ENCODE peak calls at places on chromosomes 13 and 19, in five cellular contexts. One of them, this sample, is unnamed.

GRCh38 chr19:52637718-52638585 is at the start of gene ZNF83:
- DNase-seq in HAP-1: peak
- DNase-seq in adipocyte: peak
- DNase-seq in mucosa of descending colon: peak
- DNase-seq in psoas muscle: peak
- DNase-seq in this sample: peak

GRCh38 chr19:1491849-1492170 is 829 bp downstream of the REEP6 start:
- DNase-seq in HAP-1: no peak
- DNase-seq in adipocyte: no peak
- DNase-seq in mucosa of descending colon: no peak
- DNase-seq in psoas muscle: no peak
- DNase-seq in this sample: no peak

GRCh38 chr19:15640294-15640903 is at the start of gene CYP4F3:
- DNase-seq in HAP-1: peak
- DNase-seq in adipocyte: peak
- DNase-seq in mucosa of descending colon: peak
- DNase-seq in psoas muscle: no peak
- DNase-seq in this sample: no peak

GRCh38 chr19:33392341-33393285 is 19.1 kb downstream of the CEBPG start:
- DNase-seq in HAP-1: no peak
- DNase-seq in adipocyte: no peak
- DNase-seq in mucosa of descending colon: peak
- DNase-seq in psoas muscle: peak
- DNase-seq in this sample: no peak

GRCh38 chr13:46010148-46010547 is 42.4 kb downstream of the ZC3H13 start:
- DNase-seq in HAP-1: peak
- DNase-seq in adipocyte: no peak
- DNase-seq in mucosa of descending colon: no peak
- DNase-seq in psoas muscle: no peak
- DNase-seq in this sample: peak

GRCh38 chr13:45996631-45997030 is 55.9 kb downstream of the ZC3H13 start:
- DNase-seq in HAP-1: no peak
- DNase-seq in adipocyte: no peak
- DNase-seq in mucosa of descending colon: no peak
- DNase-seq in psoas muscle: no peak
- DNase-seq in this sample: no peak

GRCh38 chr19:55913643-55914268 is 18.4 kb downstream of the NLRP13 start:
- DNase-seq in HAP-1: no peak
- DNase-seq in adipocyte: no peak
- DNase-seq in mucosa of descending colon: no peak
- DNase-seq in psoas muscle: no peak
- DNase-seq in this sample: no peak

GRCh38 chr13:77729502-77730221 is 32.2 kb downstream of the SLAIN1 start:
- DNase-seq in HAP-1: peak
- DNase-seq in adipocyte: no peak
- DNase-seq in mucosa of descending colon: no peak
- DNase-seq in psoas muscle: no peak
- DNase-seq in this sample: no peak

GRCh38 chr19:50836543-50837195 is 3.3 kb upstream of the KLK15 start:
- DNase-seq in HAP-1: no peak
- DNase-seq in adipocyte: no peak
- DNase-seq in mucosa of descending colon: no peak
- DNase-seq in psoas muscle: peak
- DNase-seq in this sample: no peak

GRCh38 chr13:25692156-25692555 is 320.4 kb downstream of the ATP8A2 start:
- DNase-seq in HAP-1: no peak
- DNase-seq in adipocyte: peak
- DNase-seq in mucosa of descending colon: no peak
- DNase-seq in psoas muscle: no peak
- DNase-seq in this sample: no peak

GRCh38 chr19:8174706-8175105 is 25.3 kb upstream of the FBN3 start:
- DNase-seq in HAP-1: no peak
- DNase-seq in adipocyte: no peak
- DNase-seq in mucosa of descending colon: no peak
- DNase-seq in psoas muscle: no peak
- DNase-seq in this sample: no peak

GRCh38 chr13:77919351-77920294 is 992 bp upstream of the EDNRB start:
- DNase-seq in HAP-1: no peak
- DNase-seq in adipocyte: peak
- DNase-seq in mucosa of descending colon: peak
- DNase-seq in psoas muscle: peak
- DNase-seq in this sample: peak

GRCh38 chr13:104586010-104586746 is 1520.0 kb upstream of the SLC10A2 start:
- DNase-seq in HAP-1: no peak
- DNase-seq in adipocyte: peak
- DNase-seq in mucosa of descending colon: no peak
- DNase-seq in psoas muscle: no peak
- DNase-seq in this sample: peak

GRCh38 chr13:51557875-51558604 is 26.2 kb upstream of the WDFY2 start:
- DNase-seq in HAP-1: no peak
- DNase-seq in adipocyte: peak
- DNase-seq in mucosa of descending colon: no peak
- DNase-seq in psoas muscle: no peak
- DNase-seq in this sample: peak

GRCh38 chr13:20126460-20127262 is 34.2 kb downstream of the GJA3 start:
- DNase-seq in HAP-1: no peak
- DNase-seq in adipocyte: no peak
- DNase-seq in mucosa of descending colon: no peak
- DNase-seq in psoas muscle: no peak
- DNase-seq in this sample: no peak

GRCh38 chr19:28358604-28359003 is 854.3 kb downstream of the UQCRFS1 start:
- DNase-seq in HAP-1: no peak
- DNase-seq in adipocyte: no peak
- DNase-seq in mucosa of descending colon: no peak
- DNase-seq in psoas muscle: no peak
- DNase-seq in this sample: no peak

GRCh38 chr13:72788831-72789230 is 6.9 kb downstream of the PIBF1 start:
- DNase-seq in HAP-1: no peak
- DNase-seq in adipocyte: no peak
- DNase-seq in mucosa of descending colon: no peak
- DNase-seq in psoas muscle: no peak
- DNase-seq in this sample: no peak

GRCh38 chr13:52371736-52372247 is 34.2 kb downstream of the THSD1 start:
- DNase-seq in HAP-1: peak
- DNase-seq in adipocyte: no peak
- DNase-seq in mucosa of descending colon: no peak
- DNase-seq in psoas muscle: no peak
- DNase-seq in this sample: peak

DNA sequence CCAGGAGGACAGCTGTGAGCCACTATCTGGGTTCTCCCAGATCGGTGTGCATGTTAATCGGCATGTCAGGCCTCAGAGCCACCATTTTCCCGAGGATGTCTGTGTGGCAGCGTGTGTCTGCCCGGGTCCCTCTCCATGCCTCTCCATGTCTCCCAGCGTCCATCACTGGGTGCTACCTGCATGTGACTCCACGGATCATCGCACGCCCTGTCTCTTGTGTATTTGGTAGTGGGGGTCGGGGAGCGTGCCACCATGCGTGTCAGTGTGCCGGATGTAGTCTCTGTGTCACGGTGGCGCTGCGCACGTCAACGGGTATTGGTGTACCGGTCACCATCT is 5.9 kb downstream of the NFIX start:
- DNase-seq in HAP-1: no peak
- DNase-seq in adipocyte: no peak
- DNase-seq in mucosa of descending colon: peak
- DNase-seq in psoas muscle: no peak
- DNase-seq in this sample: no peak
- H3K4me3 ChIP-seq in HAP-1: no peak
- H3K4me3 ChIP-seq in adipocyte: peak
- H3K4me3 ChIP-seq in mucosa of descending colon: no peak
- H3K4me3 ChIP-seq in psoas muscle: peak
- H3K4me3 ChIP-seq in this sample: no peak

DNA sequence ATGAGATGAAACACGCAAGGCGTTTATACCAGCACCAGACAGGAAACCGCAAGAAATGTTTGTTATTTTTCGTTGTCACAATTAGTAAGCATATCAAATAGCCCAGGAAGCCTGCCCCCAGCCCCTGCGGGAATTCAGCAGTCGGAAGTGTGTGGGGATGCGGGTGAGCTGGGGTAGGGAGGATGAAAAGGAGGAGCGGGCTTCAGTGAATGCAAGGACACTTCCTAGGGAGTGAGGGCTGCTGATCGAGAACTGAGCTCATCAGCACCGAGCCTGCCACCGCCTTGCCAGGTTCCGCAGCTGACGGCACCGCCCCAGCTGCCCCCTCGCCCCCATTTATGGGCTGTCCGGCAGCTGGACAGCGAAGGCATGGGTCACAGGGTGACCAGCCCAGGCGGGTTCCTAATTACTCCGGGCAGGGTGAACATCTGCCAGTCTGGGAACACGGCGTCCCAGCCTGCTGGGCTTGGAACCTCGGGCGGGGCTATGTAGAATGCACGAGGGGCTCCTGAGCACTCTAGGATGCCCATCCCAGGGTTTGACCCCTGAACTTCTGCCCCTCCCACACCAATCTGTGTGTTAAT is 1.6 kb upstream of the BEST2 start:
- DNase-seq in HAP-1: no peak
- DNase-seq in adipocyte: peak
- DNase-seq in mucosa of descending colon: peak
- DNase-seq in psoas muscle: no peak
- DNase-seq in this sample: peak
- H3K4me3 ChIP-seq in HAP-1: no peak
- H3K4me3 ChIP-seq in adipocyte: no peak
- H3K4me3 ChIP-seq in mucosa of descending colon: no peak
- H3K4me3 ChIP-seq in psoas muscle: no peak
- H3K4me3 ChIP-seq in this sample: peak

DNA sequence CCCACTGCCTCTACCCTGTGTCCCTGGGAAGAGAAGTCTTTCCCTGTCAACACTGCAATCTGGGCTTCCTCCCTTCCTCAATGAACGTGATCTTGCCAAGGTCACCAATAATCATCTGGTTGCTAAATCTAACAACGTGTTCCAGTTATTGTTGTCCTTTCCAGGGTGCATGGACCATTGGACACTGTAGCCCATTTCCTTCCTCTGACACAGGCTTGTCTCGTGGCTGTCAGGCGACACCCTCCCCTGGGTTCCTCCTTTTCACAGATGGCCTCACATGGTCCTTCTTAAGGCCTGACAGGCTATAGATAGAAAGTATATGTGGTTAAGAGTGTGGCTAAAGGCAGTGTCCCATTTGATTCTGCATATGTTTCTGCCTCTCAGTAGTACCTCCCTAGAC is 67.7 kb upstream of the STARD13 start:
- DNase-seq in HAP-1: no peak
- DNase-seq in adipocyte: no peak
- DNase-seq in mucosa of descending colon: peak
- DNase-seq in psoas muscle: peak
- DNase-seq in this sample: no peak
- H3K4me3 ChIP-seq in HAP-1: no peak
- H3K4me3 ChIP-seq in adipocyte: no peak
- H3K4me3 ChIP-seq in mucosa of descending colon: no peak
- H3K4me3 ChIP-seq in psoas muscle: no peak
- H3K4me3 ChIP-seq in this sample: no peak

DNA sequence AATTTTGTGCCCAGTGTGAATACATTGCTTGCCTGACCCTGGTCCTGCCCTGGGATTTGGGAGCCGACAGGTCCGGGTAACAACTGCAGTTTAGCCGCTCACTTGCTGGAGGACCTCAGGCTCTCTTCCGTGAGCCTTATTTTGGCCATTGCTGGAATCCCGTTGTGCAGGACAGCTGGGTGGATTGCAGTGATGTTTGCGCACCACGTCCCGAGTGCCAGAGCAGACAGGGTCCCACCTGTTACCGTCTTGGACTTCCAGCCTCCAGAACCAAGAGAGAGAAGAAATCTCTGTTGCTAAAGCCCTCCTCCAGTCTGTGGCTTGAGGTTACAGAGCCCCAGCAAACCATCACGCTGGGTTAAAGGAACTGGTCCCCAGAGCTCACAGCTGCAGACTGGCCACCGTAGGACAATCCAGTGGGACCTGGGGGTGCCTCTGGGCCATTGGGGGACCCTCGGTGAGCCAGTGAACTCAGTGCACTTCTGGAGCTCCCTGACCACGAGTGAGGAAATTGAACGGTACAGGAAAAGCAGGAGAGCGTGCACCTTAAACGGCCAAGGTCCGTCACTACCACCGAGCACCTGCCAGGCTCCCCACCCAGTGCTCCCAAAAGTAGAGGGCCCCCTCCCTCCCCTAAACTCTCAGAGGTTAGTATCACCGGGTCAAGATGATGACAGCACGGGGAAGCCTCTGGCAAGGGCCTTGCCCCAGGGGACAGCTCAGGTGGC is 92.9 kb downstream of the GNG7 start:
- DNase-seq in HAP-1: no peak
- DNase-seq in adipocyte: no peak
- DNase-seq in mucosa of descending colon: peak
- DNase-seq in psoas muscle: no peak
- DNase-seq in this sample: no peak
- H3K4me3 ChIP-seq in HAP-1: no peak
- H3K4me3 ChIP-seq in adipocyte: no peak
- H3K4me3 ChIP-seq in mucosa of descending colon: no peak
- H3K4me3 ChIP-seq in psoas muscle: no peak
- H3K4me3 ChIP-seq in this sample: no peak

DNA sequence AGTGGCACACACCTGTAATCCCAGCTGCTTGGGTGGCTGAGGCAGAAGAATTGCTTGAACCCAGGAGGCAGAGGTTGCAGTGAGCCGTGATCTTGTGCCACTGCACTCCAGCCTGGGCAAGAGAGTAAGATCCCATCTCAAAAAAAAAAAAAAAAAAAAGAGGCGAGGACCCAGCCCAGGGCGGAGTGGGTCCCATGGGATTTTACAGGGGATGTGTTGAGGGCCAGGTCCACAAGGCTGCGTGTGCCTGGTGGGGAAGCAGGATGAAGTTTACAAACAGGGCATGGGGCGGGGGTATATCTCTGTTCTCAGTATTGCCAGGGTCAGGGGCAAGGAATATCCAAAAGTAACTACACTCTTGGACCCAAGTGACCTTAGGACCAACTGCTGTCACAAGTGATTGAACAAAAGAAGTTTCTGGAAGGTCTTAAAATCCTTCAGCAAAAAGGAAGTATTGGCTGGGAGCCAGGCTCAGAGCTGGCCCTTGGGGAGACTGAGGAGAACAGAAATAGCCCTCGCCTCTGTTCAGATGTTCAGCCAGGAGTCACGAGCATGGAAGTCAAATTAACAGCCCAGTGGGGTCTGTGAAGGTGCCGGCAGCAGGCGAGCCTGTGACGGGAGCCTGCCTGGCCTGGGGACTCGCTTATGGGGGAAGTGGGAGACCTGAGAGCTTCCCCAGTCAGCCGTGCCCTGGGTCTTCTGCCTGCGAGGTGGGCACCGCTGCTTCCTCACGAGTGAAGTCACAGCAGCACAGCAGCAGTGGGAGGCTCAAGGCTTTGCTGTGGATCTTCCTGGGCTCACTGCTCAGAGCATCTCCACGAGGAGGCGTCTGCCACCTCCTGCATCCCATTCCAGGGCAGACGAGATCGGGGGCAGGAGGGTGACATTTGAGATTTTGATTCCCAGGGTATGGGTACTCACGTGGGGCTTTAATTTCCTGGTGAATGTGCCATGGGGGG is 6.4 kb downstream of the MYO9B start:
- DNase-seq in HAP-1: no peak
- DNase-seq in adipocyte: no peak
- DNase-seq in mucosa of descending colon: no peak
- DNase-seq in psoas muscle: no peak
- DNase-seq in this sample: no peak
- H3K4me3 ChIP-seq in HAP-1: no peak
- H3K4me3 ChIP-seq in adipocyte: no peak
- H3K4me3 ChIP-seq in mucosa of descending colon: no peak
- H3K4me3 ChIP-seq in psoas muscle: no peak
- H3K4me3 ChIP-seq in this sample: no peak